ENCODE peak calls at places on chromosomes 5 and 9, in six cellular contexts. X is PC-3, M is HCT116, U is SK-N-SH, W is endothelial cell of umbilical vein, N is MM.1S. V is an unnamed sample. For H3K79me2, the result is how much of the 10 kb centered on the place peaks cover.

GRCh38 chr5:14608169-14608568 is 26.6 kb downstream of the OTULINL start:
- DNase-seq in M (no peak), X (no peak), N (no peak), U (no peak), W (no peak), V (no peak)

GRCh38 chr9:88090151-88090581 is 48.1 kb downstream of the SPATA31C2 start:
- DNase-seq in M (no peak), N (no peak), W (no peak), X (no peak), U (no peak), V (no peak)

GRCh38 chr5:66151030-66151429 is 6.9 kb downstream of the SREK1 start:
- DNase-seq in X (no peak), U (no peak), M (no peak), N (no peak), W (no peak), V (no peak)

GRCh38 chr5:96934291-96934694 is 1.6 kb upstream of the LNPEP start:
- DNase-seq in M (no peak), W (no peak), X (no peak), U (no peak), N (no peak), V (no peak)

GRCh38 chr5:137695651-137696428 is 40.0 kb downstream of the KLHL3 start:
- DNase-seq in N (no peak), X (no peak), U (no peak), W (peak), M (no peak), V (no peak)

GRCh38 chr5:110736763-110737162 is 2.0 kb upstream of the SLC25A46 start:
- DNase-seq in X (no peak), N (no peak), W (no peak), M (no peak), U (no peak), V (no peak)

GRCh38 chr9:70044450-70045307 is 1.0 kb downstream of the MAMDC2 start:
- DNase-seq in W (peak), M (no peak), N (peak), U (no peak), X (no peak), V (peak)

GRCh38 chr9:22469928-22470544 is 23.4 kb downstream of the DMRTA1 start:
- DNase-seq in M (peak), U (peak), N (peak), W (peak), X (peak), V (peak)

GRCh38 chr5:119302916-119303897 is 52.6 kb upstream of the TNFAIP8 start:
- DNase-seq in X (peak), N (no peak), M (no peak), U (no peak), W (peak), V (peak)

GRCh38 chr5:179122411-179123108 is 62.4 kb downstream of the ZNF354C start:
- DNase-seq in U (no peak), X (no peak), M (no peak), N (no peak), W (no peak), V (no peak)

GRCh38 chr9:122145462-122145861 is 14.1 kb downstream of the NDUFA8 start:
- DNase-seq in U (no peak), N (no peak), M (no peak), W (no peak), X (no peak), V (no peak)

GRCh38 chr9:122151267-122151828 is 8.2 kb downstream of the NDUFA8 start:
- DNase-seq in N (no peak), X (no peak), U (no peak), W (no peak), M (no peak), V (no peak)
- TF ChIP-seq CTCF in N (no peak), X (no peak), U (no peak), W (no peak), M (peak), V (no peak)

GRCh38 chr9:125893277-125893676 is 146.1 kb downstream of the PBX3 start:
- DNase-seq in W (no peak), M (no peak), U (peak), N (no peak), X (no peak), V (no peak)
- H3K79me2 ChIP-seq in W (under half), M (under half), U (half or more), N (under half), X (under half), V (half or more)

GRCh38 chr5:135246923-135247795 is 151.9 kb downstream of the MACROH2A1 start:
- DNase-seq in X (peak), N (no peak), W (peak), M (peak), U (no peak), V (peak)

GRCh38 chr5:135246605-135246922 is 152.5 kb downstream of the MACROH2A1 start:
- DNase-seq in U (no peak), X (no peak), W (no peak), M (no peak), N (no peak), V (no peak)

GRCh38 chr5:135243194-135244191 is 155.5 kb downstream of the MACROH2A1 start:
- DNase-seq in N (no peak), M (no peak), W (no peak), U (peak), X (no peak), V (no peak)

GRCh38 chr5:135244620-135245021 is 154.4 kb downstream of the MACROH2A1 start:
- DNase-seq in N (no peak), M (no peak), U (no peak), W (no peak), X (no peak), V (no peak)

GRCh38 chr5:135245521-135246499 is 153.2 kb downstream of the MACROH2A1 start:
- DNase-seq in U (no peak), W (peak), X (peak), N (no peak), M (no peak), V (peak)
- TF ChIP-seq CTCF in U (no peak), W (no peak), X (no peak), N (no peak), M (no peak), V (no peak)

DNA sequence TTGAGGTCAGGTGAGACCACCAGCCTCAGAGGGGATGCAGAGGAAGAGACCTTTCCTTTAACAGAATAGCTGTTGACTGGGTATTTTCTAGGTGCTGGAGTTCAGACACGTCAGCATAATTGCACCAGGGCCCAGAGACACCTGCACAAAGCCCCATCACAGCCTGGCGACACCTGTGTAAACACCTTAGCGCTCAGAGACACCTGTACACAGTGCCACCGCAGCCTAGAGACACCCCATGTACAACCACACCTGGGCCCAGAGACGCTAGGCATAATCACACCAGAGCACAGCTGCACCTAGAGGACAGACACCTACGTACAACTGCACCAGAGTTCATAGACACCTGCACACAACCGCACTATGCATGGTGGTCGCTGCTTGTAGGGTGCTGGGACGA is 1.0 kb downstream of the TRIP13 start:
- DNase-seq in M (no peak), N (peak), U (no peak), W (no peak), X (no peak), V (no peak)
- H3K79me2 ChIP-seq in M (half or more), N (half or more), U (half or more), W (half or more), X (half or more), V (half or more)

DNA sequence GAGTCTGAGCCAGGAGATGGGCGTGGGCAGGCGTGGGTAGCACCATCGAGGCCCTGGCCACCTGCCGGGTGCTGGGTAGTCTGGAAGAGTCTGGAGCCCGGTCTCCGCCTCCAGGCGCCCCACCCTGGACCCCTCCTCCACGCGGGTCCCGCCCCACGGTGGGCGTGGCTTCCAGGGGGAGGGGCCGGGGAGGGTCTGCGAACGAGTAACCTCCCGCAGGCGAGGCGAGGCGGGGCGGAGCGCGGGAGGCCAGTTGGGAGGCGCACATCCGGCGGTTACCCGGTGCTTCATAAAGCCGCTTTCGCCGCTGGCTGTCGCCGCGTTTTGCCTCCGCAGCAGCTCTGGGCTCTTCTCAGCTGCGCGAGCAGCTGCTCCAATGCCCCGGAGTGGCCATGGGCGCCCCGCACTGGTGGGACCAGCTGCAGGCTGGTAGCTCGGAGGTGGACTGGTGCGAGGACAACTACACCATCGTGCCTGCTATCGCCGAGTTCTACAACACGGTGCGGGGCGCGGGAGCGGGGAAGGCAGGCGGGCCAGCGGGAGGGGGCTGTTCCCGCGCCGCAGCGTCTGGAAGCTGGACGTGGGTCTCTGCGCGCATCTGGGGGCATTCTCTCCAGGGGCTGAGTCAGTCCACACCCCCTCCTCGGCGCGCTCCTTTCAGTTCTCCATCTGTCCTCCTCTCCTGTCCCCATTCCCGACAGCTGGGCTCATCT is at the start of gene ACER2:
- DNase-seq in X (peak), W (peak), N (peak), M (peak), U (peak), V (peak)
- TF ChIP-seq CTCF in X (no peak), W (no peak), N (peak), M (peak), U (no peak), V (peak)

GRCh38 chr9:89845862-89846261 is 241.1 kb downstream of the GADD45G start:
- DNase-seq in X (no peak), M (no peak), W (no peak), N (no peak), U (no peak), V (no peak)

GRCh38 chr9:89850153-89850552 is 245.3 kb downstream of the GADD45G start:
- DNase-seq in M (no peak), X (no peak), U (no peak), N (no peak), W (no peak), V (no peak)

GRCh38 chr9:89848060-89849040 is 243.5 kb downstream of the GADD45G start:
- DNase-seq in M (no peak), W (no peak), X (no peak), N (no peak), U (no peak), V (no peak)

GRCh38 chr9:89850633-89851325 is 246.0 kb downstream of the GADD45G start:
- DNase-seq in X (peak), U (no peak), M (no peak), W (no peak), N (no peak), V (peak)

GRCh38 chr9:89849096-89849495 is 244.3 kb downstream of the GADD45G start:
- DNase-seq in M (no peak), W (no peak), X (no peak), N (no peak), U (no peak), V (no peak)
- H3K79me2 ChIP-seq in M (under half), W (under half), X (under half), N (under half), U (under half), V (under half)

GRCh38 chr5:100518377-100518776 is 16.8 kb upstream of the FAM174A start:
- DNase-seq in N (no peak), W (no peak), M (no peak), X (no peak), U (no peak), V (no peak)
- TF ChIP-seq CTCF in N (peak), W (no peak), M (peak), X (peak), U (no peak), V (peak)

DNA sequence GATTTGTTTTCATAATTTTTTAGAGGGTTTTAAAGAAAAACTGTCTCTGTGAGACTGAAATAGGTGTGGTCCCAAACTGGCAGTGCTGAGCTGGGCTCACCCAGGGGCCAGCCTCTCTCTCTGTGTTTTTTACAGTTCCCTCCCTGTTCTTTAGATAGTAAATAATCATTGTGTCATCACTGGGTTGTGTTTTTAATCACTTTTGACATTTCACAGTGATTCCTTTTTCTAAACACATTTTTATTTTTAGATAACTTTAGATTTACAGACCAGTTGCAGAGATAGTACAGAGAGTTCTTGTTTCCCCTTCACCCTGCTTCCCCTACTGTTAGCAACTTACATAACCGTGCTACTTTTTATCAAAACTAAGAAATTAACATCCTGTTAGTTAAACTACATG is 44.4 kb downstream of the MAP1B start:
- DNase-seq in N (no peak), X (no peak), W (no peak), U (no peak), M (no peak), V (no peak)
- H3K79me2 ChIP-seq in N (under half), X (under half), W (half or more), U (half or more), M (under half), V (under half)

DNA sequence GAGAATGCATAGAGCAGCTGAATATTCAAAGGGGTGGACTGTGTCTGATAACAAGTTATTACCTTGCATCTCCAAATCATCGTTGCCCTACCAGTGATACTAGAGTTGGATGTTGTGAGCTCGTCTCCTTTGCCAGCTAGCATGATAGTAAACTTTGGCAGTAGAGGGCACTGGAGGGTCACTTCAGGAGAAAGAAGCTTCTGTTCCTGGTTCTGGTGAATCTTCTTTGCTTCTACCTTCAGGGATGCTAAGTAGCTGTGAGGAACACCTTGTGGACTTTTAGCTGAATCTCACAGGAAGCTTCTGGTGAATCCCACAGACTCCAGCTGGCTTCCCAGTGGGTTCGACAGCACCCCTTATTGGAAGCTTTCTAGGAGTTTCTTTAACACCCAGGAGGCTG is 626.6 kb upstream of the SGCD start:
- DNase-seq in M (no peak), W (no peak), N (peak), X (no peak), U (no peak), V (peak)
- TF ChIP-seq CTCF in M (no peak), W (no peak), N (peak), X (no peak), U (no peak), V (no peak)

DNA sequence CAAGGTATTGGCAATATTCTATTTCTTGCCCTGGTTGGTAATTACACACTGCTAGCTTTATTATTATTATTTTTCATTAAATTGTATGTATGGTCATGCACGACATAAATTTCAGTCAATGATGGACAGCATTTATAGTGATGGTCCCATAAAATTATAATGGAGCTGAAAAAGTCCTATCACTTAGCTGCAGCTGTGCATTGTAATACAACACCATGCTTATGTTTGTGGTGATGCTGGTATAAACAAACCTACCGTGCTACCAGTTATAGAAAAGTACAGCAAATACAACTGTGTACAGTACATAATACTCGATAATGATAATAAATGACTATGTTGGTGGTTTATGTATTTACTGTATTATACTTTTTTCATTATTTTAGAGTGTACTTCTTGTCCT is 65.5 kb downstream of the NR3C1 start:
- DNase-seq in M (no peak), N (no peak), U (no peak), W (no peak), X (no peak), V (no peak)
- H3K79me2 ChIP-seq in M (under half), N (half or more), U (half or more), W (under half), X (under half), V (half or more)

V was measured in mammary epithelial cell.